ENCODE peak calls at places on chromosomes 13 and 19, in seven cellular contexts. One of them, this sample, is unnamed.

GRCh38 chr13:21061077-21061945 is at the start of gene LATS2:
- DNase-seq in K562: peak
- DNase-seq in HepG2: peak
- DNase-seq in HCT116: peak
- DNase-seq in H1: peak
- DNase-seq in SK-N-SH: peak
- DNase-seq in GM12878: peak
- DNase-seq in this sample: peak

GRCh38 chr19:58544591-58545285 is 874 bp downstream of the TRIM28 start:
- DNase-seq in GM12878: no peak
- DNase-seq in HepG2: no peak
- DNase-seq in HCT116: no peak
- DNase-seq in H1: no peak
- DNase-seq in K562: peak
- DNase-seq in SK-N-SH: peak
- DNase-seq in this sample: no peak

GRCh38 chr13:59531571-59532091 is 632.1 kb downstream of the DIAPH3 start:
- DNase-seq in HepG2: peak
- DNase-seq in SK-N-SH: no peak
- DNase-seq in H1: peak
- DNase-seq in HCT116: peak
- DNase-seq in GM12878: no peak
- DNase-seq in K562: peak
- DNase-seq in this sample: no peak

GRCh38 chr13:26991508-26992181 is 180.0 kb downstream of the USP12 start:
- DNase-seq in SK-N-SH: no peak
- DNase-seq in GM12878: no peak
- DNase-seq in HepG2: peak
- DNase-seq in K562: no peak
- DNase-seq in HCT116: no peak
- DNase-seq in H1: no peak
- DNase-seq in this sample: no peak

GRCh38 chr19:10685210-10685609 is 16.0 kb upstream of the QTRT1 start:
- DNase-seq in K562: no peak
- DNase-seq in HepG2: no peak
- DNase-seq in HCT116: no peak
- DNase-seq in H1: no peak
- DNase-seq in SK-N-SH: no peak
- DNase-seq in GM12878: no peak
- DNase-seq in this sample: no peak

GRCh38 chr13:51721485-51721884 is 82.5 kb downstream of the DHRS12 start:
- DNase-seq in K562: no peak
- DNase-seq in HepG2: no peak
- DNase-seq in SK-N-SH: no peak
- DNase-seq in HCT116: no peak
- DNase-seq in H1: no peak
- DNase-seq in GM12878: peak
- DNase-seq in this sample: no peak

GRCh38 chr19:2135474-2136402 is 15.6 kb downstream of the AP3D1 start:
- DNase-seq in HCT116: no peak
- DNase-seq in SK-N-SH: no peak
- DNase-seq in HepG2: no peak
- DNase-seq in K562: peak
- DNase-seq in GM12878: no peak
- DNase-seq in H1: no peak
- DNase-seq in this sample: no peak

GRCh38 chr19:7366701-7367420 is 18.1 kb downstream of the ARHGEF18 start:
- DNase-seq in HepG2: peak
- DNase-seq in HCT116: peak
- DNase-seq in K562: peak
- DNase-seq in GM12878: no peak
- DNase-seq in H1: no peak
- DNase-seq in SK-N-SH: no peak
- DNase-seq in this sample: peak

GRCh38 chr13:32829269-32829668 is 187.0 kb upstream of the KL start:
- DNase-seq in H1: no peak
- DNase-seq in HCT116: no peak
- DNase-seq in SK-N-SH: no peak
- DNase-seq in HepG2: no peak
- DNase-seq in GM12878: no peak
- DNase-seq in K562: no peak
- DNase-seq in this sample: no peak

GRCh38 chr19:32406161-32407003 is 812 bp downstream of the DPY19L3 start:
- DNase-seq in HepG2: no peak
- DNase-seq in SK-N-SH: peak
- DNase-seq in HCT116: peak
- DNase-seq in K562: no peak
- DNase-seq in GM12878: no peak
- DNase-seq in H1: no peak
- DNase-seq in this sample: no peak

GRCh38 chr13:72258340-72258981 is 391.5 kb upstream of the DACH1 start:
- DNase-seq in K562: no peak
- DNase-seq in HepG2: no peak
- DNase-seq in HCT116: no peak
- DNase-seq in GM12878: no peak
- DNase-seq in H1: peak
- DNase-seq in SK-N-SH: no peak
- DNase-seq in this sample: peak

GRCh38 chr19:36265064-36265463 is 50.2 kb downstream of the ZNF146 start:
- DNase-seq in K562: no peak
- DNase-seq in GM12878: no peak
- DNase-seq in H1: no peak
- DNase-seq in HCT116: no peak
- DNase-seq in HepG2: no peak
- DNase-seq in SK-N-SH: no peak
- DNase-seq in this sample: no peak

GRCh38 chr19:54160182-54160811 is 776 bp upstream of the LENG1 start:
- DNase-seq in HepG2: no peak
- DNase-seq in GM12878: no peak
- DNase-seq in SK-N-SH: no peak
- DNase-seq in HCT116: no peak
- DNase-seq in K562: peak
- DNase-seq in H1: peak
- DNase-seq in this sample: no peak

GRCh38 chr19:54159352-54160181 is at the start of gene LENG1:
- DNase-seq in K562: peak
- DNase-seq in SK-N-SH: peak
- DNase-seq in HepG2: peak
- DNase-seq in GM12878: peak
- DNase-seq in H1: peak
- DNase-seq in HCT116: peak
- DNase-seq in this sample: peak

GRCh38 chr19:54156953-54157352 is 2.6 kb downstream of the LENG1 start:
- DNase-seq in K562: no peak
- DNase-seq in SK-N-SH: no peak
- DNase-seq in HCT116: no peak
- DNase-seq in GM12878: no peak
- DNase-seq in HepG2: no peak
- DNase-seq in H1: no peak
- DNase-seq in this sample: no peak

GRCh38 chr19:54160948-54161347 is 1.4 kb upstream of the LENG1 start:
- DNase-seq in H1: no peak
- DNase-seq in K562: no peak
- DNase-seq in SK-N-SH: no peak
- DNase-seq in GM12878: no peak
- DNase-seq in HepG2: no peak
- DNase-seq in HCT116: no peak
- DNase-seq in this sample: no peak

DNA sequence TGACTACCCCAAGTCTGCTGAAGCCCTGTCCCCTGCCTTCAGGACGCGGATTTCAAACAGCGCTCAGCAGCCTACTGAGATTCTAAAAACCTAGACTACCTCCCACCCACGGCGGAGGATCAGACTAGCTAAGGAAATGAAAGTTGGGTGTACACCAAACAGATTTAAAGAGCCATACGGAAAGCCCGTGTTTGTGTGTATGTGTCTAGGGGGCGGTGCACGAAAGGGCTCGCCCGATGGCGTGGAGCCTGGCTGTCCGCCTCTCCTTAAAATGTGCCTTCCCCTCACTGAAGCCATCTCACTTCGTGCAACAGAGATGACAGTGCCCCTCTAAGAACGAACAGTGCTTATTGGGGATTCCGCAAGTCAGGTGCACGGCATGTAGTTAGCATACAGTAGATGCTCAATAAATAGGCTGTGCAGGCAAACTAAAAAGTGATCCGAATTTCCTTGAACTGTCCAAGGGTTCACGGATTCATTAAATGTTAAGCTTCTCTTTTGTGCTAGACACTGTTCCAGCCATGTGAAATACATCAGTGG is 639 bp downstream of the LENG1 start:
- DNase-seq in HCT116: no peak
- DNase-seq in K562: no peak
- DNase-seq in H1: no peak
- DNase-seq in SK-N-SH: no peak
- DNase-seq in GM12878: no peak
- DNase-seq in HepG2: no peak
- DNase-seq in this sample: no peak
- TF ChIP-seq JUND in HCT116: no peak
- TF ChIP-seq JUND in K562: no peak
- TF ChIP-seq JUND in H1: no peak
- TF ChIP-seq JUND in SK-N-SH: no peak
- TF ChIP-seq JUND in GM12878: no peak
- TF ChIP-seq JUND in HepG2: no peak
- TF ChIP-seq JUND in this sample: no peak

DNA sequence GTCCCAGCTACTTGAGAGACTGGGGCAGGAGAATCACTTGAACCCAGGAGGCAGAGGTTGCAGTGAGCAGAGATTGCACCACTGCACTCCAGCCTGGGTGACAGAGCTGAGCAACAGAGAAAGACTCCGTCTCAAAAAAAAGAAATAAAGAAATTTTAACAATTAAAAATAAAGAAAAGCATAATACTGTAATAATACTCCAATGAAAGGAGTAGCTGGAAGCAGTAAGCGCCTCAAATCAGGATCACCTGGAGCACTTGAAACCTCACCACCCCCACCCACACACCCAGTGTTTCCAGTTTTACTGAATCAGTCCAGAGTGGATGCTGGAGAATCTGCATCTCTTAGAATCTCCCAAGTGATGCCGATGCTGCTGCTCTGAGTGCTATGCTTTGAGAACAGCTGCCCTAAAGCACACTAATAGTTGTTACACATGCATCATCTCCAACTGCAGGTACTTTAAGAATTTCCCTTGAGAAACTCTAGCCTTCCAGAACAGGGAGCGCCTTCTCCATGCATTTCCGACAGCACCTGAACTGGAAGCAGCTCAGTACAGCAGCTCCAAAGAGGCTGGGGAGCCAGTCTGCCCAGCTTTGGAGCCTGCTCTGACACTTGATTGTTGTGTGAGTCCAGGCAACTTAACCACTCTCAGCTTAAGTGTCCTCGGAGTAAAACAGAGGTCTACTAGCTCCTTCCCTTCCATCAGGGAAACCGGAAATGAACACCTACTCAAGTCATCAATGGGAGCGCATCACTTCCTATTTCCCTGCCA is 2.9 kb downstream of the ABCC4 start:
- DNase-seq in GM12878: no peak
- DNase-seq in K562: no peak
- DNase-seq in H1: no peak
- DNase-seq in HCT116: no peak
- DNase-seq in HepG2: no peak
- DNase-seq in SK-N-SH: no peak
- DNase-seq in this sample: no peak
- TF ChIP-seq JUND in GM12878: no peak
- TF ChIP-seq JUND in K562: no peak
- TF ChIP-seq JUND in H1: no peak
- TF ChIP-seq JUND in HCT116: no peak
- TF ChIP-seq JUND in HepG2: no peak
- TF ChIP-seq JUND in SK-N-SH: no peak
- TF ChIP-seq JUND in this sample: no peak

GRCh38 chr19:50537769-50538230 is 24.1 kb upstream of the ASPDH start:
- DNase-seq in GM12878: no peak
- DNase-seq in K562: peak
- DNase-seq in HepG2: peak
- DNase-seq in H1: peak
- DNase-seq in HCT116: peak
- DNase-seq in SK-N-SH: peak
- DNase-seq in this sample: peak
- TF ChIP-seq JUND in GM12878: no peak
- TF ChIP-seq JUND in K562: peak
- TF ChIP-seq JUND in HepG2: no peak
- TF ChIP-seq JUND in H1: peak
- TF ChIP-seq JUND in HCT116: no peak
- TF ChIP-seq JUND in SK-N-SH: no peak
- TF ChIP-seq JUND in this sample: no peak

DNA sequence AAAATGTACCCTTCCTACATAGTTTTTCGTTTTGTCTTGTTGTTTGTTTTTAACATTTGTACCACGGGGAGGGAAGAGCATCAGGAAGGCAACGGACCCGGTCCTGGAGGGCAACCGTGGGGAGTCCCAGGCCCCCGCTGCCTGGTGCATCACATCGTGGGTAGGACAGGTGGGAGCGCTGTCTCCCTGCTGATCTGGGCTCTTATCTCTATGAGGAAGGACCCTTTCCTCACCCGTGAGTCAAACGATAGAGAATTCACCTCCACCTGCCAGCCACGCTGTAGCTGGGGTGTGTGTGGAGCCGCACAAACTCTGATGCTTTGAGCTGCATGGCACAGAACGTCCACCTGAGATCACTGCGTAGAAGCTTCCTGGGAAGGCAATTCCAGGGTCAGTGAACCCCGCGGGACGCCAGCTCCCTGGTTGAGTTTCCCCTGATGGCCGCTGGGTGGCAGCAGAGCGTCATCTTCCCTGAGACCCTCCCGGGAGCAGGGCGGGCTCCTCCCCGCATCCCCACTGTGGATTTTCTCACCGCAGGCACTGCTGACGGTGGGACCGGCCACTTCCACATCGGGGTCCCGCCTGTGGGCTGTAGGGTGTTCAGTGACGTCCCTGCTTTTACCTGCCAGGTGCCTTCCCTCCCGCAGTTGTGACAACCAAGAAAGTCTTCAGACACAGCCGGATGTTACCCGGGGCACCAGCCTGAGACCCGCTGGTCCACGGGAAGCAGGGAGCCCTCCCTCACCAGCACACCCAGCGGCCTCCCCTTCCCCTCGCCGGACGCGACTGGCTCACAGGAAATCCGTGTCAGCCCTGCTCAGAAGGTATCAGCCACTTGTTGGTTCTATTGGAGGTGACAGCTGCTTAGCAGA is 54.7 kb downstream of the ZNF787 start:
- DNase-seq in HCT116: peak
- DNase-seq in GM12878: no peak
- DNase-seq in HepG2: peak
- DNase-seq in H1: peak
- DNase-seq in SK-N-SH: peak
- DNase-seq in K562: peak
- DNase-seq in this sample: peak
- TF ChIP-seq JUND in HCT116: no peak
- TF ChIP-seq JUND in GM12878: no peak
- TF ChIP-seq JUND in HepG2: no peak
- TF ChIP-seq JUND in H1: no peak
- TF ChIP-seq JUND in SK-N-SH: no peak
- TF ChIP-seq JUND in K562: peak
- TF ChIP-seq JUND in this sample: no peak

GRCh38 chr13:95154441-95154886 is 146.8 kb downstream of the ABCC4 start:
- DNase-seq in K562: no peak
- DNase-seq in H1: no peak
- DNase-seq in HepG2: no peak
- DNase-seq in GM12878: no peak
- DNase-seq in HCT116: no peak
- DNase-seq in SK-N-SH: no peak
- DNase-seq in this sample: peak
- TF ChIP-seq JUND in K562: no peak
- TF ChIP-seq JUND in H1: no peak
- TF ChIP-seq JUND in HepG2: no peak
- TF ChIP-seq JUND in GM12878: no peak
- TF ChIP-seq JUND in HCT116: no peak
- TF ChIP-seq JUND in SK-N-SH: no peak
- TF ChIP-seq JUND in this sample: no peak

GRCh38 chr19:13718733-13719132 is 45.6 kb upstream of the MRI1 start:
- DNase-seq in GM12878: no peak
- DNase-seq in K562: no peak
- DNase-seq in HCT116: no peak
- DNase-seq in SK-N-SH: peak
- DNase-seq in H1: no peak
- DNase-seq in HepG2: no peak
- DNase-seq in this sample: peak
- TF ChIP-seq JUND in GM12878: no peak
- TF ChIP-seq JUND in K562: no peak
- TF ChIP-seq JUND in HCT116: no peak
- TF ChIP-seq JUND in SK-N-SH: no peak
- TF ChIP-seq JUND in H1: no peak
- TF ChIP-seq JUND in HepG2: no peak
- TF ChIP-seq JUND in this sample: no peak